ENCODE peak calls at places on chromosomes 16 and 17, in ten cellular contexts. S, G, F, O, L, C, N, D, B and P are unnamed samples.
A peak's percentile ranks its signal among the peaks of the same experiment; 100 is the strongest.

GRCh38 chr17:45197108-45197507 is 24.6 kb upstream of the FMNL1 start:
- DNase-seq in D (no peak), N (no peak), O (no peak), L (no peak), F (no peak), B (no peak), C (no peak), G (no peak), S (no peak), P (no peak)

GRCh38 chr17:4342535-4342934 is 23.9 kb downstream of the UBE2G1 start:
- DNase-seq in D (no peak), S (no peak), O (no peak), C (no peak), G (no peak), N (no peak), F (no peak), L (no peak), B (no peak), P (no peak)

GRCh38 chr16:57534337-57534880 is 2.0 kb downstream of the CCDC102A start:
- DNase-seq in N (no peak), B (no peak), L (no peak), O (no peak), C (no peak), D (no peak), F (no peak), S (no peak), G (no peak), P (no peak)

GRCh38 chr16:3846595-3847091 is 33.9 kb downstream of the CREBBP start:
- DNase-seq in F (no peak), G (no peak), B (no peak), N (no peak), D (no peak), L (no peak), S (no peak), O (no peak), C (no peak), P (no peak)

GRCh38 chr16:85029413-85029794 is 1.8 kb downstream of the KIAA0513 start:
- DNase-seq in D (peak; percentile 25), S (no peak), O (peak; percentile 34), G (no peak), C (no peak), F (peak; percentile 77), N (peak; percentile 73), B (no peak), L (no peak), P (no peak)

GRCh38 chr17:48215583-48216139 is 108.1 kb downstream of the SNX11 start:
- DNase-seq in C (no peak), B (no peak), L (peak; percentile 57), D (no peak), G (no peak), S (no peak), O (peak; percentile 45), N (no peak), F (peak; percentile 7), P (no peak)

GRCh38 chr17:73956595-73957465 is 246.6 kb upstream of the RPL38 start:
- DNase-seq in O (no peak), F (no peak), B (peak; percentile 26), S (peak; percentile 81), G (peak; percentile 69), C (no peak), D (peak; percentile 89), L (peak; percentile 89), N (peak; percentile 70), P (peak; percentile 74)

GRCh38 chr17:65061621-65062020 is 5.1 kb upstream of the GNA13 start:
- DNase-seq in C (no peak), L (no peak), F (no peak), B (no peak), S (no peak), D (no peak), N (no peak), G (no peak), O (no peak), P (no peak)

DNA sequence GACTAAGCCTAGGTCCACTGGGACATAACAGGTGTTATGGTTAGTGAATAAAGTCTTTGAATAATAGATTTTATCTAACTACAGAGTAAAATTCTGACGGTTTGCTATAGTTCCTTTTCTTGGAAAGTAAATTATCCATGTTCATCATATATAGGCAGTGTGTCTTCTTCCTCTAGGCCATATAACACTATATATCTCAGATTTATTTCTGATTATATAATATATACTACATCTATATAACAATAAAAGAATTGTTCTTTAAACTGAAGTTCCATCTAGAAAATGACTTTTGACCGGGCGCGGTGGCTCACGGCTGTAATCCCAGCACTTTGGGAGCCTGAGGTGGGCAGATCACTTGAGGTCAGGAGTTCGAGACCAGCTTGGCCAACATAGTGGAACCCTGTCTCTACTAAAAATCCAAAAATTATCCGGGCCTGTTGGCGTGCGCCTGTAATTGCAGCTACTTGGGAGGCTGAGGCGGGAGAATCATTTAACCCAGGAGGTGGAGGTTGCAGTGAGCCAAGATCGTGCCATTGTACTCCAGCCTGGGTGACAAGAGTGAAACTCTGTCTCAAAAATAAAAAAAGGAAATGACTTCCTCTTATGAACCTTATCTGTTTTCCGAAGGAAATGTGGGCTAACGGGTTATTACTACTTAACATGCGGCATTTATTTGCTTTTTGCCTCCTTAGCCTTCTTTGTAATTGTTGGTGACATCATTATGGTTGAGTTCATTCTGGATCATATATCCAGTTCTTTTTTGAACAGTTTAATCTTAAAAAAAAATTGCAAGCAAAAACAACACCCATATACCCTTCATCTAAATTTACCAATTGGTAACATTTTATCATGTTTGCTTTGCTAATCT is 29.2 kb downstream of the NOL11 start:
- DNase-seq in B (no peak), F (no peak), L (no peak), O (no peak), N (no peak), C (no peak), G (no peak), S (no peak), D (no peak), P (no peak)
- TF ChIP-seq CTCF in B (no peak), F (no peak), L (no peak), O (no peak), N (no peak), C (no peak), G (no peak), S (no peak), D (no peak), P (no peak)

DNA sequence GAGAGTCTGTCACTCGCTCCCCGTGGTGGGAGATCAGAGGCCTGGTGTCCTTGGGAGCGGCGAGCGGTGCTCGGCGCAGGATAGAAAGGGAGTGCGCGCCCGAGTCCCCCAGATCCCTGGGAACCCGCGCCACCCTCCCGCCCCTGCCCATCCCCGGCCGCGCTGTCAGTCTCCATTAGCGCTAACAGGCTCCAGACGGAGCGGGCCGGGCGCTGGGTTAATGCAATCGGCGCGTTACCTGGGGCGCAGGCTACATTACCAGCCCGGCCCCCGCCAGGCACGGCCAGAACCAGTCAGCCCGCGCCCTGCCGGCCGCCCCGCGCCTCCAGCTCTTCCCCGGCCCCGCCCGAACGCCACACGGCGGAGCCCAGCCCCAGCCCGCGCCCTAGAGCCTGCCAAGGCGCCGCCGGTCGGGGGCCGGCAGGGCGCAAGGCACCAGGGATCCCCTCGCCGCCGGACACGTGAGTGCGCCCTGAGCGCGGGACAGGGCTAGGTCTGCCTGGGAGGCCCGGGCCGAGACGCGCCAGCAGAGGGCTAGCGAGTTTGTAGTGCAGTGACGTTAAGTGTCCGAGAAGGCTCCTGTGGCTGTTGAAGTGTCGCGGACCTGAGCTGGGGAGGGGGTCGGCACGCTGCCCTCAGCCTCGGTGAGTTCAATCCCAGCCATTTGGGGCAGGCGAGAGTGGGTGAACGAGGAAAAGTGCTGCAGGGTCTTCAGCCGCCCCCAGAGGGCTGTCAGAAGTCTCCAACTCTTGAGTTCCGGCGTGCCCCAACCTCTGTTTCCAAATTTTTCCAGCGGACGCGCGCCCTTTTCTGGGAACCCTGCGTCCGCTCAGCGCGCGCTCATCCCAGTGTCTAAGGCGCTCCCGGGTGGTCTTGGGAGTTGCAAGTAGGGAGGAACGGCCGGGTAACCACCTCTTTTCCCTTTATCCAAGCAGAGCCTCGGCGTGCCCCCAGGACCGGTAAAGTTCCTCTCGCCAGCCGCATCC is at the start of gene SLC6A2:
- DNase-seq in L (peak; percentile 49), C (peak; percentile 38), N (no peak), O (no peak), G (no peak), B (no peak), F (no peak), D (peak; percentile 12), S (no peak), P (no peak)
- TF ChIP-seq CTCF in L (no peak), C (no peak), N (no peak), O (no peak), G (no peak), B (no peak), F (peak; percentile 33), D (no peak), S (no peak), P (no peak)

GRCh38 chr17:38587193-38587592 is 18.6 kb downstream of the SRCIN1 start:
- DNase-seq in F (no peak), N (no peak), G (no peak), C (no peak), S (no peak), B (no peak), O (no peak), D (no peak), L (no peak), P (no peak)

GRCh38 chr17:38587956-38588771 is 17.6 kb downstream of the SRCIN1 start:
- DNase-seq in B (no peak), G (no peak), F (no peak), N (no peak), S (no peak), O (no peak), D (no peak), C (no peak), L (no peak), P (no peak)

GRCh38 chr17:38586788-38587187 is 19.0 kb downstream of the SRCIN1 start:
- DNase-seq in B (no peak), L (no peak), D (no peak), N (no peak), F (no peak), G (no peak), S (no peak), O (no peak), C (no peak), P (no peak)

GRCh38 chr17:38589462-38590114 is 16.2 kb downstream of the SRCIN1 start:
- DNase-seq in N (no peak), D (no peak), F (no peak), O (no peak), B (no peak), G (no peak), C (no peak), L (no peak), S (no peak), P (no peak)

GRCh38 chr17:38588775-38589174 is 17.0 kb downstream of the SRCIN1 start:
- DNase-seq in L (no peak), O (no peak), F (no peak), B (no peak), C (no peak), D (no peak), G (no peak), S (no peak), N (no peak), P (no peak)
- TF ChIP-seq CTCF in L (no peak), O (no peak), F (no peak), B (no peak), C (no peak), D (no peak), G (no peak), S (no peak), N (no peak), P (no peak)

GRCh38 chr17:6497496-6498221 is 53.4 kb downstream of the PIMREG start:
- DNase-seq in G (no peak), S (no peak), L (no peak), C (no peak), O (no peak), D (no peak), B (no peak), F (no peak), N (no peak), P (no peak)

GRCh38 chr17:6496636-6497441 is 52.6 kb downstream of the PIMREG start:
- DNase-seq in D (no peak), B (no peak), N (no peak), S (no peak), G (no peak), L (no peak), F (no peak), C (no peak), O (no peak), P (no peak)

GRCh38 chr17:6496116-6496481 is 51.8 kb downstream of the PIMREG start:
- DNase-seq in L (peak; percentile 61), G (no peak), D (no peak), N (peak; percentile 50), B (no peak), O (no peak), S (peak; percentile 15), F (no peak), C (no peak), P (no peak)

GRCh38 chr17:6494239-6494941 is 50.1 kb downstream of the PIMREG start:
- DNase-seq in S (peak; percentile 52), O (no peak), C (no peak), D (no peak), B (no peak), L (no peak), F (peak; percentile 28), G (no peak), N (no peak), P (no peak)

GRCh38 chr17:6495450-6496115 is 51.3 kb downstream of the PIMREG start:
- DNase-seq in N (no peak), D (no peak), L (no peak), G (no peak), F (no peak), S (peak; percentile 34), C (no peak), O (no peak), B (no peak), P (no peak)
- TF ChIP-seq CTCF in N (no peak), D (no peak), L (no peak), G (no peak), F (peak; percentile 9), S (no peak), C (no peak), O (peak; percentile 12), B (no peak), P (no peak)